ENCODE peak calls at places on chromosomes 16 and 17, in eight cellular contexts. O is activated T-helper 17 cell treated with anti-CD3 and anti-CD28 coated beads, Interleukin-2, amount 50 U/mL, for 72 hours; Z is heart right ventricle; U is K562; C is activated T-cell treated with anti-CD3 and anti-CD28 coated beads, Interleukin-2, amount 50 U/mL, for 4 hours; V is A549; E is Right ventricle myocardium inferior; Y is SK-N-SH treated with all-trans-retinoic acid at 6 μM for 48 hours. X is an unnamed sample.

GRCh38 chr17:17749921-17750320 is 68.7 kb downstream of the RAI1 start:
- ATAC-seq in E (no peak), V (no peak), O (peak; percentile 18), C (no peak), U (peak; percentile 61), Z (no peak), Y (peak; percentile 62), X (no peak)

GRCh38 chr16:4811242-4811641 is 8.8 kb upstream of the ROGDI start:
- ATAC-seq in Y (no peak), C (no peak), O (no peak), Z (no peak), E (no peak), U (peak; percentile 42), V (peak; percentile 43), X (no peak)

GRCh38 chr17:31320791-31321190 is 631 bp downstream of the EVI2A start:
- ATAC-seq in C (no peak), Y (peak; percentile 37), Z (no peak), V (no peak), E (no peak), U (no peak), O (no peak), X (no peak)

GRCh38 chr16:73043828-73044493 is 4.0 kb downstream of the ZFHX3 start:
- ATAC-seq in Y (peak; percentile 41), O (no peak), C (no peak), V (no peak), U (no peak), E (peak; percentile 36), Z (no peak), X (no peak)

GRCh38 chr17:68057531-68057952 is 22.0 kb downstream of the KPNA2 start:
- ATAC-seq in V (peak; percentile 84), E (no peak), C (peak; percentile 43), Z (no peak), O (peak; percentile 70), U (peak; percentile 82), Y (peak; percentile 64), X (no peak)

GRCh38 chr16:1180772-1181714 is 28.1 kb downstream of the CACNA1H start:
- ATAC-seq in E (peak; percentile 38), C (no peak), O (no peak), Z (peak; percentile 42), Y (no peak), V (no peak), U (no peak), X (no peak)

GRCh38 chr16:524274-525011 is 3.1 kb upstream of the CAPN15 start:
- ATAC-seq in C (no peak), O (no peak), Y (no peak), V (no peak), Z (no peak), U (no peak), E (no peak), X (no peak)

GRCh38 chr16:15611610-15612009 is 31.3 kb downstream of the MARF1 start:
- ATAC-seq in Z (no peak), U (no peak), C (no peak), Y (no peak), O (no peak), V (no peak), E (no peak), X (no peak)